ENCODE peak calls at places on chromosomes 7 and 10, in four cellular contexts. V is H1, S is HepG2, D is GM12878. P is an unnamed sample.

GRCh38 chr7:105399043-105399725 is 10.5 kb upstream of the SRPK2 start:
- DNase-seq in V (no peak), S (peak; percentile 16), D (no peak), P (peak; percentile 35)

GRCh38 chr10:60735244-60735643 is 43.0 kb upstream of the CDK1 start:
- DNase-seq in V (no peak), S (no peak), D (no peak), P (no peak)

GRCh38 chr10:14052926-14053325 is 277.8 kb downstream of the FRMD4A start:
- DNase-seq in V (no peak), S (no peak), D (no peak), P (no peak)

GRCh38 chr10:79440281-79440680 is 5.1 kb downstream of the ZCCHC24 start:
- DNase-seq in V (no peak), S (no peak), D (no peak), P (no peak)

GRCh38 chr7:51162724-51163329 is 153.8 kb downstream of the COBL start:
- DNase-seq in V (peak; percentile 61), S (peak; percentile 64), D (peak; percentile 32), P (peak; percentile 81)

GRCh38 chr10:125514206-125515162 is 168.5 kb downstream of the TEX36 start:
- DNase-seq in V (no peak), S (no peak), D (no peak), P (no peak)

GRCh38 chr10:15809450-15809849 is 50.9 kb downstream of the MINDY3 start:
- DNase-seq in V (no peak), S (no peak), D (no peak), P (peak; percentile 31)

GRCh38 chr10:14536269-14536903 is 205.7 kb upstream of the FRMD4A start:
- DNase-seq in V (no peak), S (peak; percentile 32), D (no peak), P (no peak)

GRCh38 chr7:137886266-137886665 is 39.5 kb upstream of the DGKI start:
- DNase-seq in V (no peak), S (no peak), D (no peak), P (no peak)

GRCh38 chr7:122364761-122365280 is 60.3 kb upstream of the FEZF1 start:
- DNase-seq in V (no peak), S (no peak), D (no peak), P (no peak)

GRCh38 chr7:46610746-46611145 is 689.7 kb upstream of the IGFBP3 start:
- DNase-seq in V (no peak), S (no peak), D (no peak), P (no peak)

GRCh38 chr7:29434405-29434804 is 129.2 kb upstream of the PRR15 start:
- DNase-seq in V (no peak), S (no peak), D (no peak), P (no peak)

GRCh38 chr7:121500659-121501058 is 104.6 kb upstream of the FAM3C start:
- DNase-seq in V (no peak), S (no peak), D (no peak), P (no peak)

DNA sequence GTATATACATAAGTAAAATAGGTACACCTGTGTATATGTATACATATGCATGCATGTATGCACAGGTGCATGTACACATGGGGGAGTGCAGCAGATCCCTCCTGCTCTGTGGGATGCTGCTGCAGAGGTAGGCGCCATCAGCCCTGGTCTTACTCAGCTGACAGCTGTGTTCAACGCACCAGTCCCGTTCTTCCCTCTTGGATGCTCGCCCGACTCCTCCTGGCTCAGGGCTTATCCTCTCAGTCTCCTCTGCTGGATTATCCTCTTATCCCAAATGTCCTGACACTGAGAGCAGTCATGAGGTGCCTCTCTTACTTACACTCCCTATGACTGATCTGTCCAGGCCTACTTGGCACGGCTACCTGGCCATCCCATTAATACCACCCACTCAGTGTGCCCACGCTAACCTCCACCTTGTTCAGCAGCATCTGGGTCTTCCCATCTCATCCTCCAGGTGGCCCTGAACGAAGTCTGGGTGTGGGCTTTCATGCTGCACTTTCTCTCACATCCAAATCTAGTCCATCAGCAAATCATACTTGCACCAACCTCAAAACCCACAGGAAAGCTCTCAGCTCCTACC is 357.1 kb downstream of the TCERG1L start:
- DNase-seq in V (no peak), S (no peak), D (no peak), P (no peak)
- TF ChIP-seq HDAC6 in V (no peak), S (no peak), D (no peak), P (no peak)

DNA sequence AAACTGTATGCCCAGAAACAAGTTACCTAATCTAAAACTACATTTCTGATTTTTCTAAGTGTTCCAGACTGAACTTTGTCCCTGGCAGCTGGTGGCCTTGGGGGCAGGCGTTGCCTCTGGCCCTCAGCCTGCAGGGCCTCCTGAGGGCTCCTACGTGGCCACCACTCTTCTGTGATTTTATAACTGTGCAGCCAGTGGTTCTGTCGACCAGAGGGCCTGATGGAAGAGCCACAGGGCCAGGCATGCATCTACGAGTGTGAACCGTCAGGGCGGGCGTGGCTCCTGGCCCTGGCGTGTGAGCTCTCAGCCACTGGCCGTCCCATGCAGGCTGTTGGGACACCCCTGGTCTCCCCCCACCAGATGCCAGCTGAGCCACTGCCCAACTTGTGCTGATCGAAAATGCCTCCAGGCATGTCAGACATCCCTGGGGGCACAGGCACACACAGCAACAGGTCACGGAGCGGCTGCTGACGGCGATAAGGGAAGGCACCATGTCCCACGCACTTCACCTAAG is 173.4 kb downstream of the ZMYND11 start:
- DNase-seq in V (no peak), S (peak; percentile 31), D (no peak), P (no peak)
- TF ChIP-seq HDAC6 in V (no peak), S (no peak), D (no peak), P (no peak)

DNA sequence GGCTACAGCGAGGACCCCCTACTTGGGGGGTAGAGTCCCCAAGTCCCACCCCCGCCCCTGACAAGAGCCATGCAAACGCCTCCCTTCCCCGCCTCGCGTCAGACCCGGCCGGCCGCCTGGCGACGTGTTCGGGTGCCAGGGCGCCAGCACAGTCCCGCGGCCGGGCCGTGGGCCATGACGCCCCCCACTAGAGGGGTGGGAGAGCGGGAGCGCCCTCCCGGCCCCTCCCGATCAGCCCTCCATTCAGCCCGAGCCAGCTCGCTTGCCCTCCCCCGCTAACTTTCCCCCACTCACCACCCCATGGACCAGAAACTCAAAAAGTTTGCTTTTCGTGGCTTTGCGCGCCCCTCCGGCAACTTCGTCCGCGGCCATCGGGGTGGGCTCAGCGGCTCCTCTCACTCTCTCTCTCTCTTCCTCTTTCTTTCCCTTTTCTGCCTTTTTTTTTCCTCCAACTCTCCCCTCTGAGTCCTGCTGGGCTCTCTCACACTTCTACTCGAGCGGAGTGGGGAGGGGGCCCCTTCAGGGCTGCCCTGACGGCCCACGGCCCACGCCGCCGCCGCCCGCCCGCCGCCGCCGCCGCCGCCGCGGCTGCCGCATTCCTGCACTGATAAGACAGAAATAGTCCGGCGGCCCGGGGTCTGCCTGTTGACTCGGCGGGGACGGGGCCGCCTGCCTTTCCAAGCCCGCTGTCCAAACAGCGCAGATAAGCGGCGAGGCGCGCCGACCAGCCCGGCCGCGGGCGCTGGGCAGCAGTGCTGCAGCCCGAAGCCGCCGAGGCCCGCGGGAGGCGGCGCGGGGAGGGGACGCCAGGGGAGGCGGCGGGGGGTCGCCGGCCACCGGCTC is at the start of gene SMARCD3:
- DNase-seq in V (no peak), S (peak; percentile 46), D (no peak), P (peak; percentile 91)
- TF ChIP-seq HDAC6 in V (no peak), S (no peak), D (no peak), P (no peak)

GRCh38 chr7:4406288-4407058 is 275.6 kb upstream of the FOXK1 start:
- DNase-seq in V (no peak), S (peak; percentile 42), D (no peak), P (no peak)
- TF ChIP-seq HDAC6 in V (no peak), S (no peak), D (no peak), P (no peak)

DNA sequence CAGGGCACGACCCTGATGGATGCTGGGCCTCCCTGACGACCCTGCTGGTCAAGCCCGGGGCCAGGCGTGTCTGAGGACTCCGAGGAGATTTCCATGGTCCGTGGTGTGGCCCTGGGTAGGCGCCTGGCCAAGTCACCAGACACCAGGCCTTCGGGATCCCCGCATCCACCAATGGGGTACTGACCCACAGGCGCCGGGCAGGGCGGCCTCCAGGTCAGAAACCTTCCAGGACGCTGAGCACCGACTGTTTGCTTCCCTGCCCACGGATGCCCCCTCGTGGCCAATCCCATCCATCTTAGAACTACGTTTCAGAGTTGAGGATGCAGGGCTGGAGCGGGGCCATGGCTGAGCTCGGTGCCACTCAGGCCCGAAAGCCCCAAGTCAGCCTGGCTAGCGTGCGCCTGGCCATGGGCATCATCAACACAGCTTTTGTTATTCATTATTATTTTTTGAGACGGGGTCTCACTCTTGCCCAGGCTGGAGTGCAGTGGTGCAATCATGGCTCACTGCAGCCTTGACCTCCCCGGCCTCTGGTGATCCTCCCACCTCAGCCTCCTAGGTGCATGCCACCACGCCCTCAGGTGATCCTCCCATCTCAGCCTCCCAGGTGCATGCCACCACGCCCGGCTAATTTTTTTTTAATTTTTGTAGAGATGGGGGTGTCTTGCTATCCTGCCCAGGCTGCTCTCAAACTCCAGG is 7.1 kb upstream of the AMZ1 start:
- DNase-seq in V (peak; percentile 46), S (peak; percentile 55), D (no peak), P (peak; percentile 84)
- TF ChIP-seq HDAC6 in V (no peak), S (no peak), D (no peak), P (no peak)

GRCh38 chr10:12056758-12057157 is 12.0 kb upstream of the DHTKD1 start:
- DNase-seq in V (no peak), S (no peak), D (no peak), P (no peak)
- TF ChIP-seq HDAC6 in V (no peak), S (no peak), D (no peak), P (no peak)

GRCh38 chr10:10831085-10831484 is 186.6 kb upstream of the CELF2 start:
- DNase-seq in V (no peak), S (no peak), D (no peak), P (no peak)
- TF ChIP-seq HDAC6 in V (no peak), S (no peak), D (no peak), P (no peak)

DNA sequence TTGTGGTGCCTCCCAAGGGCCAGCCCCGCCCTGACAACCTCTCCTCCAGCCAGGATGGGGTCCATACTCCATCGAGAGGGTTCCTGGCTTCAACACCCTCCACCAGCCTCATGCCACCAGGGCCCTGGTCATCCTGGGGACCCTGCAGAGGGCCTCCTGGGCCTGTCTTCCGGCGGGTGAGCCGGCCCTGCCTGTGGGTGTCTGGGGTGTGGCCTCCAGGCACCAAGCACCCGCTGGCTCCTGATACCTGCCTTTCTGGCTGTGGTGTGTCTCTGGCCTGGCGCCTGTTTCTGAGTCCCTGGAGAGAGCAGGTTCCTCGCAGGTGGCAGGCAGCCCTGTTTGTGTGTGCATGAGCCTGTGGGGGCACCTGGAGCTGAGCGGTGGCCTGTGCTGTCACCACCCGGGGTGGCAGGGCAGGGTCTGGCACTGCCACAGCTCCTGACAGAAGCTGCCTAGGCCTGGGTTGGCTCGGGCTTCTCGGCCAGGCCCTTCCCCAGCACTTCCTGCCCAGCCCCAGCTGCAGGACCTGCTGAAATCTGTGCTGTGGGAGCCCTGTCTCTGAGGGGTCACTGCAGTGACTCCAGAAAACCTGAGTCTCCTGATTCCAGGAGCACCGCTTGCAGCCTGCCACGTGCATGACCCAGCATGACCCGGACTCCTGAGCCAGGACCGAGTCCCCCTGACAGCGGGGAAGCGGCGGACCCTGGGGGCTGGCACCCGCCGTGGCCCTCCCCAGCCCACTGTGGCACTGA is 18.4 kb downstream of the ADAM8 start:
- DNase-seq in V (no peak), S (no peak), D (no peak), P (no peak)
- TF ChIP-seq HDAC6 in V (no peak), S (no peak), D (no peak), P (no peak)

P was measured in K562.